ENCODE peak calls at places on chromosomes 12 and 14, in four cellular contexts. W is RWPE2, X is psoas muscle, C is aorta. B is an unnamed sample. For H3K4me1, the result is how much of the 10 kb centered on the place peaks cover.

GRCh38 chr12:106642991-106643390 is 60.2 kb downstream of the RFX4 start:
- DNase-seq in C (no peak), X (no peak), W (no peak), B (no peak)

GRCh38 chr12:124039276-124039675 is 66.3 kb downstream of the ZNF664 start:
- DNase-seq in X (no peak), W (no peak), C (no peak), B (no peak)

GRCh38 chr12:68175566-68176033 is 16.1 kb upstream of the IFNG start:
- DNase-seq in C (no peak), X (no peak), W (no peak), B (no peak)

GRCh38 chr14:96038558-96038919 is 623 bp upstream of the C14orf132 start:
- DNase-seq in W (no peak), C (no peak), X (no peak), B (no peak)

GRCh38 chr12:91335724-91336123 is 153.1 kb upstream of the DCN start:
- DNase-seq in C (no peak), X (no peak), W (no peak), B (no peak)

GRCh38 chr14:34920339-34920738 is 45.2 kb upstream of the BAZ1A start:
- DNase-seq in W (no peak), X (no peak), C (no peak), B (no peak)

GRCh38 chr14:100106260-100106659 is 41.0 kb downstream of the EVL start:
- DNase-seq in X (no peak), W (peak), C (no peak), B (no peak)

GRCh38 chr14:35818346-35819115 is 7.6 kb upstream of the BRMS1L start:
- DNase-seq in X (no peak), W (no peak), C (no peak), B (no peak)

GRCh38 chr14:54567634-54568561 is 970 bp downstream of the SAMD4A start:
- DNase-seq in X (peak), C (peak), W (peak), B (peak)

GRCh38 chr12:95790025-95790911 is at the start of gene NTN4:
- DNase-seq in C (peak), W (no peak), X (peak), B (peak)

GRCh38 chr12:84756961-84757360 is 155.6 kb downstream of the SLC6A15 start:
- DNase-seq in W (no peak), X (no peak), C (no peak), B (no peak)

GRCh38 chr12:89936631-89937030 is 228.0 kb upstream of the ATP2B1 start:
- DNase-seq in W (no peak), C (no peak), X (no peak), B (no peak)

GRCh38 chr12:115451785-115452736 is 768.1 kb upstream of the TBX3 start:
- DNase-seq in W (no peak), X (peak), C (no peak), B (no peak)

GRCh38 chr14:33777651-33778050 is 173.2 kb downstream of the EGLN3 start:
- DNase-seq in C (no peak), X (no peak), W (no peak), B (no peak)

GRCh38 chr12:22256076-22256475 is 78.4 kb downstream of the ST8SIA1 start:
- DNase-seq in C (no peak), W (no peak), X (no peak), B (no peak)

GRCh38 chr12:115383668-115384067 is 699.7 kb upstream of the TBX3 start:
- DNase-seq in X (peak), C (no peak), W (peak), B (peak)

GRCh38 chr12:64840129-64840528 is 15.7 kb downstream of the TBC1D30 start:
- DNase-seq in W (no peak), X (no peak), C (no peak), B (no peak)

GRCh38 chr12:59973515-59973914 is 377.7 kb downstream of the SLC16A7 start:
- DNase-seq in C (no peak), X (no peak), W (no peak), B (no peak)

DNA sequence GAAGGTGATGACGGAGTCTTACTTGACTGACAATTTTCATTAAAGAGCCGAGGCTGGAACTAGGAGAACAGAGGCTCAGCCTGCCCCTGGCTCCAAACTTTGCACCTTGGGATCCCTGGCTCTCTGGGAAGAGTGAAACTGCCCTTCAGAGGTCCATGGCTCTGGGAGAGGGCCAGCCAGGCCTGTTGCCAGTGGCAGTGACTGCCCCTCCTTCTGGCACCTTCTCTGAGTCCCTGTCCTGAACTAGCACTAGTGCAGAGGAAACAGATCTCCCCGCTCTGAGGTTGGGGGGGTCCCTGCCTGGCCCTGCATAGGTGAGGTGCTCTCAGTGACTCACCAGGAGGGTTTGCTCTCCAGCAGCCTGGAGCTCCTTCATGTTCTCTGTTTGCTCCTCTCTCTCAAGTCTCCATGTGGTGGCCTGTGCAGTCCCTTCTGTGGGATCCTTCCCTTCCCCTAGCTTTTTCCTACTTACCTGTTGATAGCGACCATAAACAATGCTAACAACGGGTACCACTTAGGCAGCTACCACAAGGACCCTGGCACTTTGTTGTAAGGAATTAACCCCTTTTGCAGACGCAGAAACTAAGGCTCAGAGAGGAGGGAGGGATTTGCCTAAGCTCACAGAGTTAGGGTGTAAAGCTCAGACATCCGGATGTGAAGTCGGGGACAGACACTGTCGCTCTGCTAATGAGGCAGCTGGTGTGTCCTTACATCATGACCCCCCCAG is 22.4 kb downstream of the FAM222A start:
- DNase-seq in C (peak), X (peak), W (peak), B (peak)
- H3K4me1 ChIP-seq in C (under half), X (under half), W (under half), B (under half)

GRCh38 chr12:7047318-7047717 is 13.2 kb upstream of the C1S start:
- DNase-seq in X (no peak), W (no peak), C (no peak), B (no peak)
- H3K4me1 ChIP-seq in X (under half), W (under half), C (under half), B (under half)

GRCh38 chr12:97555547-97556200 is 93.1 kb downstream of the RMST start:
- DNase-seq in X (no peak), W (no peak), C (no peak), B (no peak)

GRCh38 chr12:97557116-97557515 is 94.5 kb downstream of the RMST start:
- DNase-seq in C (no peak), X (no peak), W (no peak), B (no peak)

GRCh38 chr12:97556201-97556824 is 93.7 kb downstream of the RMST start:
- DNase-seq in W (no peak), X (no peak), C (no peak), B (peak)

GRCh38 chr12:97552410-97553050 is 89.9 kb downstream of the RMST start:
- DNase-seq in C (no peak), X (no peak), W (no peak), B (no peak)
- H3K4me1 ChIP-seq in C (under half), X (under half), W (under half), B (under half)

GRCh38 chr14:68816183-68816942 is 23.5 kb upstream of the ZFP36L1 start:
- DNase-seq in W (peak), C (peak), X (peak), B (peak)

GRCh38 chr14:68817513-68818212 is 24.8 kb upstream of the ZFP36L1 start:
- DNase-seq in W (peak), X (no peak), C (no peak), B (no peak)

GRCh38 chr14:68815288-68816182 is 22.7 kb upstream of the ZFP36L1 start:
- DNase-seq in W (peak), C (no peak), X (peak), B (peak)

GRCh38 chr14:68819260-68819691 is 26.4 kb upstream of the ZFP36L1 start:
- DNase-seq in X (no peak), C (no peak), W (peak), B (peak)

GRCh38 chr14:68816943-68817430 is 24.1 kb upstream of the ZFP36L1 start:
- DNase-seq in X (no peak), C (no peak), W (peak), B (no peak)
- H3K4me1 ChIP-seq in X (under half), C (under half), W (under half), B (under half)

DNA sequence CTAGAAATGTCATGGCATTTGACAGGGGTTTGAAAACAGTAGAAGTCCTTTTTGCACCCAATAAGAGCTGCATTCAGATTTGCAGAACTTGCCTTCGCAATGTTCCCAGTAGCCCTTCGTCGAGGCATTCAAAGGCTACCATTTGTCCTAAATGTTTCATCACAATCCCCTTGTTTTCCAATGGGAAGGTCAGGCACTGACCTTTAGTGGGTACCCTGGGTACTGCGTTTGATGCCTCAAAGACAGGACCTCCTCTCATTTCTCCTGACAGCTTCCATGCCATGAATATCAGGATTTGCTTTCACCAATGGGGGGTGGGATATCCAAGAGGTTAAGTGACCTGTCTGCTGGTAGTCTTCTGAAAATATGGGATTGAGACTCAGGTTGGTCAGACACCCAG is 1063.1 kb downstream of the BCL11B start:
- DNase-seq in X (no peak), C (no peak), W (no peak), B (no peak)
- H3K4me1 ChIP-seq in X (under half), C (under half), W (under half), B (under half)

DNA sequence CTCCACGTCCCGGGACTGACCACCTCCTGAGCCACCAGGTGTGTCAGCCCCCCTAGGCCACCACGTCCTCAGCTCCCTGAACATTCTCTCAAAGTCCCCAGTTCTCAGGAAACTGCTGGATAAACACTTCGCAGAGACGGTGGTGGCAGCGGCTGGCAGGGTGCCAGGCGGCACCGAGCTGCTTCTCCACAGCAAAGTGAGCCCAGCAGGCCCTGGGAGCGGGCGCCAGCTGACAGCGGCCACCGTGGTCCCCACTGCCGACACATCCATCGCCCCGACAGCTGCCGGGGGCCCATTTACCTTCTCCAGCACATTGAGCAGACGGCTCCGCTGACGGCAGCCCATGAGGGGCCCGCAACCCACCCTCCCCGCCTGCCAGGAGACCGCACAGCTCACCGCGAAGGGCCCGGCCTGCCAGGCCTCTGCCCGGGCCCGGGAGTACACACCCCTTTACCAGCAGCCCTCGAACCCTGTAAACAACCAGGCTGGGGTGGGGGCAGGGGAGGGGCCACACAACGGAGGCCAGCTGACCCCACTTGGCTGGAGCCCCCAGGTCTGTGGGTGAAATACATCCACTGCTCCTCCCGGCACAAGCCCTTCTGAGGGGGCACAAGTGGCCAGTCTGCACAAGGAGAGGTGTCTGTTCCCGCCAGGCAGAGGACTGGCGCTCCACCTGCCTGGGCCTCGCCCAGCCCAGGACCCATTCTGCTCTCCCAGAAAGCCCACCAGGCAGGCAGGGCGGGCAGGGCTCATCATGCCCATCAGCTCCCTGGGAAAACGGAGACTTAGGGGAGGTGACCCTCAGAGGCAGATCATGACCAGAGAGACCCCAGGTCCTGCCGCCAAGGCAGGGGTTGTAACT is 10.5 kb downstream of the AKT1 start:
- DNase-seq in C (no peak), X (no peak), W (no peak), B (no peak)
- H3K4me1 ChIP-seq in C (under half), X (under half), W (under half), B (half or more)